ENCODE peak calls at places on chromosomes 13 and 19, in eight cellular contexts. K, C, F, E, G, U, I and J are unnamed samples.

GRCh38 chr19:18281082-18282020 is at the start of gene JUND:
- DNase-seq in K (peak; percentile 98), C (peak; percentile 99), F (no peak), E (peak; percentile 95), G (peak; percentile 98), U (peak; percentile 98), I (peak; percentile 99), J (peak; percentile 98)

GRCh38 chr13:99630269-99630898 is 129.1 kb downstream of the TM9SF2 start:
- DNase-seq in K (no peak), C (peak; percentile 85), F (no peak), E (no peak), G (no peak), U (no peak), I (no peak), J (no peak)

GRCh38 chr19:18875726-18876125 is 20.2 kb downstream of the CERS1 start:
- DNase-seq in K (no peak), C (no peak), F (no peak), E (no peak), G (no peak), U (no peak), I (no peak), J (no peak)

GRCh38 chr13:98254541-98254940 is 77.5 kb upstream of the RNF113B start:
- DNase-seq in K (no peak), C (no peak), F (peak; percentile 58), E (no peak), G (no peak), U (no peak), I (no peak), J (no peak)

GRCh38 chr13:21079761-21080730 is 18.7 kb upstream of the LATS2 start:
- DNase-seq in K (no peak), C (peak; percentile 75), F (no peak), E (no peak), G (no peak), U (no peak), I (no peak), J (no peak)

GRCh38 chr19:6273701-6274601 is 5.8 kb downstream of the MLLT1 start:
- DNase-seq in K (no peak), C (peak; percentile 98), F (no peak), E (peak; percentile 92), G (peak; percentile 96), U (peak; percentile 82), I (no peak), J (no peak)

GRCh38 chr19:58353717-58354477 is 605 bp upstream of the A1BG start:
- DNase-seq in K (no peak), C (no peak), F (no peak), E (no peak), G (no peak), U (no peak), I (no peak), J (no peak)

GRCh38 chr13:97234742-97235141 is 12.6 kb downstream of the MBNL2 start:
- DNase-seq in K (no peak), C (no peak), F (no peak), E (no peak), G (no peak), U (no peak), I (no peak), J (no peak)

GRCh38 chr13:21063031-21063430 is 1.6 kb upstream of the LATS2 start:
- DNase-seq in K (no peak), C (no peak), F (no peak), E (no peak), G (no peak), U (no peak), I (no peak), J (no peak)

GRCh38 chr13:71867101-71867814 is at the start of gene DACH1:
- DNase-seq in K (peak; percentile 73), C (no peak), F (no peak), E (peak; percentile 77), G (peak; percentile 51), U (peak; percentile 41), I (peak; percentile 86), J (no peak)

GRCh38 chr13:67224148-67224846 is 5.8 kb downstream of the PCDH9 start:
- DNase-seq in K (peak; percentile 86), C (peak; percentile 74), F (no peak), E (peak; percentile 73), G (peak; percentile 80), U (peak; percentile 43), I (peak; percentile 78), J (peak; percentile 57)
- H3K4me3 ChIP-seq in K (no peak overlapping the region), C (no peak overlapping the region), F (peak overlapping the region; percentile 56), E (no peak overlapping the region), G (no peak overlapping the region), U (no peak overlapping the region), I (no peak overlapping the region), J (no peak overlapping the region)

DNA sequence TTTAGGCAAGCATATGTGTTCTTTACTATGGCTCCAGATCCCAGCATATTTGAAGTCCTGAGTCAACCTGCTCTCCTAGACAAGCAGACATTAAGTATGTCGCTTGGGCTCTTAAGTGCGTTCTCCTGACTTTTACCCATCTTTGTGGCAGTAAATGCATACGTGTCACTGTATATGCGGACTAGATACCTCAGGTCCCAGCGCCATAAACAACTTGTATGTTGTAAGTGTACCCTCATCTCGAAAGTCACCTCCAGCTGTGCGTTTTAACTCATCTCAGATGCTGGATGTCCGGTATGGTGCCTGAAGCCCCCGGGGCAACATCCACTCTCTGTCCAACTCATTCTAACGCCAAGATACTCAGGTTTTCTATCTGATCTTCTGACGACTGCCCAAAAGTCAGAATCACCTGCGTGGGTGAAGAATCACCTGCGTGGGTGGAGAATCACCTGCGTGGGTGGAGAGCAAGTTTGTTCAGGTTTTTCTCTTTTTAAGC is 1.7 kb downstream of the PTOV1 start:
- DNase-seq in K (no peak), C (no peak), F (no peak), E (no peak), G (no peak), U (no peak), I (no peak), J (no peak)
- H3K4me3 ChIP-seq in K (peak overlapping the region; percentile 79), C (peak overlapping the region; percentile 96), F (peak overlapping the region; percentile 95), E (peak overlapping the region; percentile 62), G (no peak overlapping the region), U (peak overlapping the region; percentile 93), I (peak overlapping the region; percentile 88), J (peak overlapping the region; percentile 52)

DNA sequence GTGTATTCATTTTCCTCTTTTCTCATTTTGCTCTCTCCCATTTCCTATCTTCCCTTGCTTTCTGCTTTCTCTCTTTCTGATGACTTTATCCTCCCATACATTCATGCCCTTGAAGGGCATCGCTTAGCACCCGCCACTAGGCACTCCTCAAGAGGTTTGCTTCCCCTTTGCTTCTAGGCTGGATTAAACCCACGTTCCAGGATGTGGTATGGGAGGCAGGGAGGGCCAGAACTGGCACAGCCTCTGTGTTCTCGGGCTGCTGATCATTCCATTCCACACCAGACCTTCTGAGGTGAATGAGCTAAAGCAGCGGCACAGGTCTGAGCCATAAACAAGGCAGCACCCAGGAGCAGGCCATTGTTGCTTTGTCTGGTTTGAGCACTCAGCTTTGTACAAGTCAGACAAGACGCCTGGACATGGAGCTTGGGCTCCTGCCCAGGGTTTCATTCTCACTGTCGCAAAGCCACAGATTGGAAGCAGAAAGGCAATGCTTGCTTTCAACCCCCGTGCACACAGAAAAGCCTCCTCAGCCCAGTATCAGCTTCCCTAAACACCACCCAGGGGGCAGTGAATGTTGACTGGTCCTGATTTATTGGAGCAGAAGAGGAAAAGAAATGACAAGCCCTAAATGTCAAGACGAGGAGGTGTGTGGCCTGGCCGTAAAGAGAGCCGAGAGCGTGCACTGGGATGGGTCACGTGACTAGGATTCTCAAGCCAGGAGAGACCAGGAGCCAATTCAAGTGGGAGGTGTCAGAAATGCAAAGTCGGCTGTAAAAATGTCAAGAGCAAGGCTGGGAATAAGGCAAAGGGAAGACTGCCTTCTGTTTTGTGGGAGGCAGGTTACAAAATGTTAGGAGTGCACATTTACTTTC is 218.0 kb upstream of the SERP2 start:
- DNase-seq in K (peak; percentile 87), C (peak; percentile 88), F (no peak), E (peak; percentile 78), G (no peak), U (peak; percentile 91), I (peak; percentile 31), J (no peak)
- H3K4me3 ChIP-seq in K (no peak overlapping the region), C (peak overlapping the region; percentile 39), F (no peak overlapping the region), E (no peak overlapping the region), G (no peak overlapping the region), U (peak overlapping the region; percentile 13), I (no peak overlapping the region), J (no peak overlapping the region)

DNA sequence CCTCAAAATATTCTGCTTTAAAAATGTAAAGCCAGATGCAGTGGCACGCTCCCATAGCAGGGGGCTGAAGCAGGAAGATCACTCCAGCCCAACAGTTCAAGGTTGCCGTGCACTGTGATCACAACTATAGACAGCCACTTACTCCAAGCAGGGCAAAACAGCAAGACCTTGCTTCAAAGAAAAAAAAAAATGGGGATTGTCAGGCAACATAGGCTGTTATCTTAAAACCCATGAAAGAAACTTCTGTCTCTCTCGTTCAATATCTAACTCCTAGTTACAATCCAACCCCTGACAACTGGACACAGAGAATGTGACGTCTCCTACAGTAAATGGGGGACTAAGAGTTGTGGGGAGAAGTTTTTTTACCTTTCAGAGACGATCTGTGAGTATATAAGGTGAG is 17.4 kb downstream of the ELF1 start:
- DNase-seq in K (no peak), C (no peak), F (no peak), E (no peak), G (no peak), U (no peak), I (no peak), J (no peak)
- H3K4me3 ChIP-seq in K (no peak overlapping the region), C (no peak overlapping the region), F (no peak overlapping the region), E (no peak overlapping the region), G (no peak overlapping the region), U (no peak overlapping the region), I (no peak overlapping the region), J (peak overlapping the region; percentile 51)

DNA sequence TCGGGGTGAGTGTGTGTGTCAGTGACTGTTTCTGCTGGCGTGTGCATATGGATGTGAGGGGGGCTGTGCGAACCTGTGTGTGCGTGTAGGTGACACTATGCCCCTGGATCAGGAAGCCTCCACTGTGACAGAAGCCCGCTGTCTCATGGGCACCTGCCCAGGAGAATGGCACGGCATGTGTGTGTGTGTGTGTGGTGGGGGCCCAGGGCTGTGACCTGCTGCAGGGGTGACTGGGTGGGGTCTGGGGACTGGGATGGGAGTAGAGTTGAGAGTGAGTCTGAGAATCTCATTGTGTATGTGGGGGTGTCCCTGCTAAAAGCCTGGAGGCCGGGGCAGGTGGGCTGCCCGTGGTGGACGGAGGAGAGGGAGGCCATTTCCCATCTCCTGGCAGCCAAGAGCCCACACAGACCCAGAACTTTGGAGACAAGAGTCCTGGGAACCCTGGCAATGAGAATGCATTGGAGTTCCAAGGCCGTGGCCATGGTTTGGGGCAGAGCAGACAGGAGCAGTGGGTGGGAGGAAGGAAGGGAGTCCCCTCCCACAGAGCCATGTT is 6.4 kb upstream of the TPM4 start:
- DNase-seq in K (no peak), C (peak; percentile 65), F (no peak), E (no peak), G (no peak), U (no peak), I (no peak), J (no peak)
- H3K4me3 ChIP-seq in K (no peak overlapping the region), C (peak overlapping the region; percentile 85), F (no peak overlapping the region), E (peak overlapping the region; percentile 18), G (no peak overlapping the region), U (peak overlapping the region; percentile 53), I (no peak overlapping the region), J (peak overlapping the region; percentile 68)

GRCh38 chr13:30862707-30863106 is 43.4 kb upstream of the MEDAG start:
- DNase-seq in K (no peak), C (peak; percentile 95), F (no peak), E (peak; percentile 43), G (no peak), U (peak; percentile 76), I (peak; percentile 18), J (no peak)
- H3K4me3 ChIP-seq in K (no peak overlapping the region), C (peak overlapping the region; percentile 15), F (no peak overlapping the region), E (no peak overlapping the region), G (no peak overlapping the region), U (no peak overlapping the region), I (no peak overlapping the region), J (no peak overlapping the region)

GRCh38 chr13:77431449-77431848 is 104.1 kb upstream of the SCEL start:
- DNase-seq in K (no peak), C (no peak), F (no peak), E (no peak), G (no peak), U (no peak), I (no peak), J (no peak)
- H3K4me3 ChIP-seq in K (no peak overlapping the region), C (no peak overlapping the region), F (no peak overlapping the region), E (no peak overlapping the region), G (no peak overlapping the region), U (no peak overlapping the region), I (no peak overlapping the region), J (no peak overlapping the region)